ENCODE peak calls at places on chromosomes 11 and 22, in eight cellular contexts. Z is left ventricle myocardium inferior, L is hepatocyte, H is HCT116, B is PC-3, D is heart left ventricle, J is mesendoderm, Y is neuronal stem cell. U is an unnamed sample.

GRCh38 chr11:94424011-94424410 is 22.8 kb upstream of the GPR83 start:
- DNase-seq in Z (no peak), L (no peak), H (no peak), B (no peak), D (no peak), J (no peak), Y (no peak), U (no peak)

GRCh38 chr11:121762820-121763219 is 310.1 kb upstream of the SORL1-AS1 start:
- DNase-seq in Z (peak; percentile 25), L (peak; percentile 58), H (no peak), B (peak; percentile 18), D (peak; percentile 19), J (peak; percentile 14), Y (no peak), U (peak; percentile 48)

GRCh38 chr11:89436071-89436470 is 55.1 kb downstream of the NOX4 start:
- DNase-seq in Z (no peak), L (peak; percentile 77), H (no peak), B (no peak), D (no peak), J (peak; percentile 43), Y (no peak), U (no peak)

GRCh38 chr11:125532668-125533067 is 36.6 kb upstream of the FEZ1 start:
- DNase-seq in Z (no peak), L (no peak), H (no peak), B (no peak), D (no peak), J (peak; percentile 54), Y (no peak), U (no peak)

GRCh38 chr11:288328-289144 is at the start of gene PGGHG:
- DNase-seq in Z (peak; percentile 88), L (peak; percentile 84), H (no peak), B (peak; percentile 41), D (peak; percentile 88), J (no peak), Y (no peak), U (peak; percentile 97)

GRCh38 chr11:29006668-29007067 is 898.5 kb downstream of the METTL15 start:
- DNase-seq in Z (no peak), L (no peak), H (no peak), B (no peak), D (no peak), J (no peak), Y (no peak), U (no peak)

GRCh38 chr11:128251140-128251539 is 336.2 kb downstream of the ETS1 start:
- DNase-seq in Z (no peak), L (no peak), H (no peak), B (peak; percentile 15), D (no peak), J (no peak), Y (no peak), U (no peak)

GRCh38 chr11:13207665-13208594 is 69.7 kb upstream of the BMAL1 start:
- DNase-seq in Z (no peak), L (peak; percentile 68), H (no peak), B (peak; percentile 60), D (no peak), J (peak; percentile 85), Y (no peak), U (no peak)

GRCh38 chr11:64120951-64121569 is 44.9 kb downstream of the MACROD1 start:
- DNase-seq in Z (peak; percentile 39), L (no peak), H (no peak), B (no peak), D (peak; percentile 47), J (no peak), Y (no peak), U (no peak)

GRCh38 chr11:11584937-11585336 is 36.9 kb downstream of the GALNT18 start:
- DNase-seq in Z (no peak), L (no peak), H (no peak), B (peak; percentile 35), D (no peak), J (no peak), Y (no peak), U (no peak)

GRCh38 chr11:18590573-18590972 is 2.0 kb upstream of the UEVLD start:
- DNase-seq in Z (no peak), L (no peak), H (no peak), B (no peak), D (no peak), J (no peak), Y (no peak), U (no peak)

GRCh38 chr11:74672332-74672955 is 58.8 kb downstream of the CHRDL2 start:
- DNase-seq in Z (no peak), L (no peak), H (no peak), B (peak; percentile 23), D (no peak), J (no peak), Y (no peak), U (peak; percentile 17)

GRCh38 chr22:39148727-39149535 is 3.5 kb downstream of the CBX7 start:
- DNase-seq in Z (peak; percentile 65), L (peak; percentile 22), H (no peak), B (no peak), D (no peak), J (peak; percentile 73), Y (no peak), U (peak; percentile 93)

GRCh38 chr11:56783448-56784041 is 35.0 kb upstream of the OR9G4 start:
- DNase-seq in Z (no peak), L (peak; percentile 82), H (peak; percentile 52), B (peak; percentile 86), D (no peak), J (peak; percentile 65), Y (peak; percentile 61), U (peak; percentile 2)

GRCh38 chr11:33403344-33403743 is 146.2 kb downstream of the HIPK3 start:
- DNase-seq in Z (no peak), L (no peak), H (no peak), B (no peak), D (no peak), J (no peak), Y (no peak), U (no peak)

DNA sequence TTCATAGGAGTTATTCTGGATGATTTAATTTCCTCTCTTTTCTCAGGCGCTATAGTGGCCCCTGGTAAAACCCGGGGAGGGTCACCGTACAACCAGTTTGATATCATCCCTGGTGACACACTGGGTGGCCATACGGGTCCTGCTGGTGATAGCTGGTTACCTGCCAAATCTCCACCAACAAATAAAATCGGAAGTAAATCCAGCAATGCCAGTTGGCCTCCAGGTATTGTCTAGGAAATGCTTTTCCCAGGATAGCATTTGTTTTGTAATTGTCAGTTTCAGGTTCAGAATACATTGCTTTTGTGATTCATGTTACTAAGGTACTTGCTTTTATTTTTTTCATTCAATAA is 35.6 kb upstream of the ADSL start:
- DNase-seq in Z (no peak), L (no peak), H (no peak), B (no peak), D (no peak), J (no peak), Y (no peak), U (no peak)
- H3K36me3 ChIP-seq in Z (peaks cover 99% of the 10 kb centered on the region), L (no peaks in the 10 kb centered on the region), H (peaks cover 31% of the 10 kb centered on the region), B (peaks cover 18% of the 10 kb centered on the region), D (peaks cover 51% of the 10 kb centered on the region), J (peaks cover 9% of the 10 kb centered on the region), Y (peaks cover 90% of the 10 kb centered on the region), U (peaks cover 35% of the 10 kb centered on the region)

GRCh38 chr22:47008208-47008885 is 245.9 kb downstream of the TBC1D22A start:
- DNase-seq in Z (no peak), L (no peak), H (no peak), B (no peak), D (no peak), J (no peak), Y (no peak), U (no peak)

GRCh38 chr22:47006869-47007268 is 244.4 kb downstream of the TBC1D22A start:
- DNase-seq in Z (no peak), L (no peak), H (no peak), B (no peak), D (no peak), J (no peak), Y (no peak), U (no peak)

GRCh38 chr22:47007496-47007895 is 245.0 kb downstream of the TBC1D22A start:
- DNase-seq in Z (no peak), L (no peak), H (no peak), B (no peak), D (no peak), J (no peak), Y (no peak), U (no peak)

GRCh38 chr22:47006433-47006832 is 244.0 kb downstream of the TBC1D22A start:
- DNase-seq in Z (no peak), L (no peak), H (no peak), B (no peak), D (no peak), J (no peak), Y (no peak), U (peak; percentile 22)

GRCh38 chr22:47005506-47006408 is 243.3 kb downstream of the TBC1D22A start:
- DNase-seq in Z (no peak), L (no peak), H (no peak), B (no peak), D (no peak), J (no peak), Y (no peak), U (no peak)
- H3K36me3 ChIP-seq in Z (peaks cover 7% of the 10 kb centered on the region), L (no peaks in the 10 kb centered on the region), H (peaks cover 3% of the 10 kb centered on the region), B (peaks cover 4% of the 10 kb centered on the region), D (no peaks in the 10 kb centered on the region), J (no peaks in the 10 kb centered on the region), Y (peaks cover 8% of the 10 kb centered on the region), U (no peaks in the 10 kb centered on the region)

GRCh38 chr22:46350111-46350510 is 14.6 kb downstream of the TRMU start:
- DNase-seq in Z (no peak), L (no peak), H (no peak), B (no peak), D (no peak), J (no peak), Y (no peak), U (no peak)

GRCh38 chr22:46351767-46352166 is 16.3 kb downstream of the TRMU start:
- DNase-seq in Z (no peak), L (no peak), H (no peak), B (no peak), D (no peak), J (no peak), Y (no peak), U (no peak)

GRCh38 chr22:46351131-46351735 is 15.7 kb downstream of the TRMU start:
- DNase-seq in Z (no peak), L (no peak), H (no peak), B (no peak), D (no peak), J (no peak), Y (no peak), U (no peak)

GRCh38 chr22:46349681-46350080 is 14.2 kb downstream of the TRMU start:
- DNase-seq in Z (no peak), L (no peak), H (no peak), B (no peak), D (no peak), J (no peak), Y (no peak), U (no peak)

GRCh38 chr22:46350646-46351045 is 15.1 kb downstream of the TRMU start:
- DNase-seq in Z (no peak), L (no peak), H (no peak), B (no peak), D (no peak), J (no peak), Y (no peak), U (no peak)
- H3K36me3 ChIP-seq in Z (peaks cover 94% of the 10 kb centered on the region), L (no peaks in the 10 kb centered on the region), H (peaks cover 61% of the 10 kb centered on the region), B (peaks cover 24% of the 10 kb centered on the region), D (peaks cover 25% of the 10 kb centered on the region), J (peaks cover 49% of the 10 kb centered on the region), Y (peaks cover 98% of the 10 kb centered on the region), U (peaks cover 34% of the 10 kb centered on the region)

DNA sequence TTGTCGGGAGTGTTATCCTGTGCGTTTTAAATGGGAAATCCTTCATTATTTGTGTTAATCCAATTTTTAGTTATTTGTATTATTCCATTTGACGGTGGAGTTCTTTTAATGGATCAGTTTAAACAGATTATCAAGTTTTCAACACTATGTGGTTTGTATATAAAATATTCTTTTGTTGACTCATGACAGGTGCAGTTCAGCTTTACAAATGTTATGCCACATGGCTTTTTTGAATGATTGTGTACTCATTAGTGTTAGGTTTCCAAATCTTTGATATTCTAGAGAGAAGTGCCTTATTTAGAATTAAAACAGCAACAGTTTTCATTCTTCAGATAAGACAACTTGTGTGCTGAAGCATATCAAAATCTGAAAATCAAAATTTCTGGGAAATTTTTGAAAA is 2.4 kb downstream of the JAM3 start:
- DNase-seq in Z (no peak), L (no peak), H (no peak), B (no peak), D (no peak), J (no peak), Y (no peak), U (no peak)
- H3K36me3 ChIP-seq in Z (no peaks in the 10 kb centered on the region), L (no peaks in the 10 kb centered on the region), H (no peaks in the 10 kb centered on the region), B (no peaks in the 10 kb centered on the region), D (no peaks in the 10 kb centered on the region), J (no peaks in the 10 kb centered on the region), Y (no peaks in the 10 kb centered on the region), U (no peaks in the 10 kb centered on the region)

U was measured in H7.